ENCODE peak calls at places on chromosomes 4 and X, in six cellular contexts. R is gastrocnemius medialis, Z is endodermal cell, H is suprapubic skin, W is GM23248, K is BE2C. A is an unnamed sample. For H3K36me3 and H3K4me1, the result is how much of the 10 kb centered on the place peaks cover.

GRCh38 chrX:39840141-39841126 is 257.3 kb downstream of the BCOR start:
- DNase-seq in H (no peak), W (no peak), K (no peak), R (no peak), Z (no peak), A (no peak)

GRCh38 chrX:137195991-137196390 is 162.2 kb upstream of the GPR101 start:
- DNase-seq in H (no peak), R (no peak), Z (no peak), W (peak), K (no peak), A (no peak)

GRCh38 chr4:164959896-164960295 is 17.6 kb downstream of the TRIM61 start:
- DNase-seq in K (no peak), Z (no peak), H (no peak), R (no peak), W (peak), A (no peak)

GRCh38 chr4:134518574-134519217 is 317.1 kb upstream of the PABPC4L start:
- DNase-seq in W (no peak), R (no peak), K (no peak), H (no peak), Z (peak), A (no peak)

GRCh38 chr4:182242793-182243192 is 409 bp upstream of the TENM3 start:
- DNase-seq in W (no peak), H (no peak), Z (no peak), R (no peak), K (no peak), A (no peak)

GRCh38 chrX:38919202-38919601 is 117.9 kb downstream of the MID1IP1 start:
- DNase-seq in R (no peak), W (no peak), H (no peak), K (no peak), Z (no peak), A (no peak)

GRCh38 chrX:141221611-141222010 is 20.7 kb downstream of the SPANXC start:
- DNase-seq in R (no peak), H (no peak), W (no peak), Z (no peak), K (no peak), A (no peak)

GRCh38 chrX:88378406-88378805 is 368.6 kb upstream of the CPXCR1 start:
- DNase-seq in H (no peak), R (no peak), W (no peak), Z (no peak), K (no peak), A (no peak)

GRCh38 chr4:48944659-48945290 is 38.2 kb upstream of the OCIAD2 start:
- DNase-seq in K (peak), H (no peak), R (no peak), W (no peak), Z (peak), A (no peak)

GRCh38 chrX:94400488-94400887 is 726.5 kb downstream of the FAM133A start:
- DNase-seq in R (no peak), W (no peak), Z (peak), H (no peak), K (no peak), A (no peak)

GRCh38 chrX:128365523-128365922 is 313.3 kb upstream of the ACTRT1 start:
- DNase-seq in Z (no peak), R (no peak), W (no peak), K (no peak), H (no peak), A (no peak)

GRCh38 chrX:13001097-13001496 is 26.2 kb downstream of the TMSB4X start:
- DNase-seq in W (no peak), Z (no peak), K (no peak), H (no peak), R (no peak), A (no peak)

GRCh38 chrX:39491548-39492297 is 606.0 kb downstream of the BCOR start:
- DNase-seq in W (no peak), K (no peak), H (no peak), R (no peak), Z (peak), A (no peak)

GRCh38 chrX:53429755-53430154 is 4.4 kb downstream of the HSD17B10 start:
- DNase-seq in W (no peak), H (no peak), K (no peak), Z (no peak), R (no peak), A (no peak)

GRCh38 chrX:118745570-118745969 is 18.2 kb downstream of the IL13RA1 start:
- DNase-seq in H (no peak), K (no peak), R (no peak), Z (no peak), W (peak), A (no peak)

GRCh38 chr4:135353008-135353407 is 1151.4 kb upstream of the PABPC4L start:
- DNase-seq in H (no peak), R (no peak), K (no peak), W (no peak), Z (no peak), A (no peak)

GRCh38 chr4:128866281-128866680 is 56.8 kb downstream of the JADE1 start:
- DNase-seq in R (no peak), K (no peak), H (no peak), Z (no peak), W (no peak), A (no peak)

GRCh38 chr4:128866691-128867090 is 57.2 kb downstream of the JADE1 start:
- DNase-seq in Z (no peak), H (no peak), K (no peak), W (no peak), R (no peak), A (no peak)

GRCh38 chr4:128869801-128870509 is 60.5 kb downstream of the JADE1 start:
- DNase-seq in Z (no peak), R (no peak), W (no peak), K (no peak), H (no peak), A (no peak)

GRCh38 chr4:128871948-128872347 is 62.4 kb downstream of the JADE1 start:
- DNase-seq in K (no peak), R (no peak), W (peak), Z (no peak), H (no peak), A (no peak)

GRCh38 chr4:128868758-128869157 is 59.3 kb downstream of the JADE1 start:
- DNase-seq in Z (no peak), W (peak), H (no peak), R (no peak), K (no peak), A (no peak)
- H3K36me3 ChIP-seq in Z (half or more), W (half or more), H (half or more), R (under half), K (under half), A (half or more)

GRCh38 chr4:19472669-19473068 is 779.0 kb upstream of the SLIT2 start:
- DNase-seq in H (no peak), R (no peak), K (no peak), W (peak), Z (no peak), A (no peak)
- H3K4me3 ChIP-seq in H (no peak), R (no peak), K (no peak), W (no peak), Z (no peak), A (no peak)

GRCh38 chr4:80538276-80538926 is 202.9 kb downstream of the CFAP299 start:
- DNase-seq in K (no peak), Z (no peak), H (no peak), W (peak), R (no peak), A (no peak)

GRCh38 chr4:80539190-80539589 is 203.7 kb downstream of the CFAP299 start:
- DNase-seq in H (no peak), R (no peak), W (no peak), K (no peak), Z (peak), A (no peak)

GRCh38 chr4:80540349-80540748 is 204.8 kb downstream of the CFAP299 start:
- DNase-seq in W (no peak), R (no peak), K (no peak), H (no peak), Z (no peak), A (no peak)

GRCh38 chr4:80532674-80533333 is 197.3 kb downstream of the CFAP299 start:
- DNase-seq in Z (no peak), K (no peak), H (no peak), R (no peak), W (no peak), A (no peak)

GRCh38 chr4:80535551-80535950 is 200.0 kb downstream of the CFAP299 start:
- DNase-seq in H (no peak), Z (no peak), K (no peak), W (peak), R (no peak), A (no peak)
- H3K4me1 ChIP-seq in H (under half), Z (under half), K (under half), W (under half), R (under half), A (under half)

GRCh38 chr4:126563389-126563788 is 1069.4 kb upstream of the INTU start:
- DNase-seq in W (no peak), K (no peak), H (no peak), Z (no peak), R (no peak), A (no peak)
- H3K36me3 ChIP-seq in W (under half), K (under half), H (under half), Z (under half), R (under half), A (under half)

DNA sequence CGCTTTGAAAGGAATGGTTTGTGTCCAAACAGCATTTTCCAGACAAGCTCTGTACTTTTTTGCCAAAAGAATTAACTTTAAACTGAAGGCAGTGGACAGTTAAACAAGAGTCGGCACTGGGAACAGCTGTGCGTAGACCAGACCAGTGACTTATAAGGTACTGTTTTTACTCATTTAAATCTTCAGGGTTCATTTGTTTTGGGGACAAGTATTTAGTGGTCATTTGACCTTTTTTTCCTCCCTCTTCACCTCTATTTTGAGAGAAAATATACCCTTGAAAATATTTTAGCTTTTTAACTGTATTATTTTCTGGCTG is 303.8 kb downstream of the ARHGAP24 start:
- DNase-seq in K (no peak), W (peak), H (no peak), Z (no peak), R (no peak), A (no peak)
- H3K4me3 ChIP-seq in K (no peak), W (peak), H (no peak), Z (peak), R (peak), A (peak)

DNA sequence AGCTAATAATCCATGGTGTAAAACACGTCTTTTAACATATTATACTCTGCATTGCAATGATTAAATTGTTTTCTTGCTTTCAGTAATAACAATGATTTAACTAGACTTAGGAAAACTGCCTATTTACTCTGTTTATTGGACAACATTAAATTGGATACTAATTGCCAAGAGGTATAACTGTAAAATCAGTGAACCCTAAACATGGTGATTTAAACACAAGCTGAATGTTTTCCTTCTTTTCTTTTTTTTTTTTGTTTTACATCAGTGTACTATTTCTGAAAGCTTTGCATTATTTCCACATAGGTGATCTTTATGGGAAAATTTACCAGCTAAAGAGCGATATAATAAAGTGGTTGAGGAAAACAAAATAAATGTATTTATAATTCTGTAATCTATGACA is 276.7 kb downstream of the PCDH7 start:
- DNase-seq in R (no peak), W (no peak), Z (no peak), K (no peak), H (no peak), A (no peak)
- H3K4me1 ChIP-seq in R (under half), W (under half), Z (under half), K (under half), H (under half), A (under half)

A was measured in ascending aorta.